ENCODE peak calls at places on chromosomes 11 and 22, in four cellular contexts. K is tibial nerve; R is stimulated activated CD4-positive, alpha-beta T cell treated with anti-CD3 and anti-CD28 coated beads, Interleukin-1b, Interleukin-23, amount 100 ng/mL, for 4 hours; M is iris pigment epithelial cell. V is an unnamed sample.

GRCh38 chr11:28491431-28491830 is 383.2 kb downstream of the METTL15 start:
- DNase-seq in K (no peak), R (no peak), M (peak), V (no peak)

GRCh38 chr22:47322854-47323253 is 560.4 kb downstream of the TBC1D22A start:
- DNase-seq in K (no peak), R (no peak), M (no peak), V (no peak)

GRCh38 chr11:118625976-118626375 is 18.6 kb downstream of the PHLDB1 start:
- DNase-seq in K (no peak), R (no peak), M (no peak), V (no peak)

GRCh38 chr11:6199174-6199810 is at the start of gene OR52W1:
- DNase-seq in K (no peak), R (no peak), M (no peak), V (no peak)

GRCh38 chr11:45216031-45216430 is 69.6 kb downstream of the PRDM11 start:
- DNase-seq in K (no peak), R (no peak), M (no peak), V (no peak)

GRCh38 chr11:117930208-117930570 is 987 bp upstream of the TMPRSS13 start:
- DNase-seq in K (no peak), R (no peak), M (no peak), V (no peak)

GRCh38 chr11:64643258-64643881 is 52.4 kb downstream of the SLC22A12 start:
- DNase-seq in K (no peak), R (no peak), M (no peak), V (peak)

GRCh38 chr11:46686886-46687810 is 13.3 kb downstream of the ARHGAP1 start:
- DNase-seq in K (no peak), R (no peak), M (peak), V (no peak)

GRCh38 chr22:21074092-21074715 is 28.5 kb downstream of the LRRC74B start:
- DNase-seq in K (no peak), R (no peak), M (peak), V (no peak)

GRCh38 chr11:119421351-119421750 is 1.6 kb downstream of the THY1 start:
- DNase-seq in K (no peak), R (no peak), M (no peak), V (no peak)

GRCh38 chr11:47715082-47715669 is at the start of gene AGBL2:
- DNase-seq in K (peak), R (peak), M (peak), V (peak)

GRCh38 chr11:90286640-90287039 is 63.8 kb upstream of the CHORDC1 start:
- DNase-seq in K (no peak), R (no peak), M (no peak), V (no peak)

GRCh38 chr11:69437876-69438205 is 43.6 kb upstream of the LINC01488 start:
- DNase-seq in K (no peak), R (no peak), M (no peak), V (no peak)

GRCh38 chr11:69010964-69011623 is 2.0 kb downstream of the MRGPRF start:
- DNase-seq in K (peak), R (no peak), M (peak), V (no peak)

GRCh38 chr11:129374081-129374992 is 1.3 kb upstream of the BARX2 start:
- DNase-seq in K (no peak), R (no peak), M (no peak), V (no peak)

GRCh38 chr11:73269353-73270088 is 2.6 kb upstream of the P2RY6 start:
- DNase-seq in K (no peak), R (no peak), M (no peak), V (no peak)

GRCh38 chr11:12100886-12101285 is 9.5 kb upstream of the MICAL2 start:
- DNase-seq in K (peak), R (no peak), M (no peak), V (no peak)

GRCh38 chr11:75498556-75499255 is 27.0 kb downstream of the GDPD5 start:
- DNase-seq in K (no peak), R (no peak), M (peak), V (no peak)

GRCh38 chr11:75639752-75640151 is 29.1 kb downstream of the MAP6 start:
- DNase-seq in K (peak), R (no peak), M (peak), V (peak)

GRCh38 chr11:57482782-57483569 is 22.6 kb downstream of the RTN4RL2 start:
- DNase-seq in K (no peak), R (peak), M (no peak), V (peak)

GRCh38 chr22:31861226-31861840 is 83.0 kb upstream of the YWHAH start:
- DNase-seq in K (no peak), R (no peak), M (no peak), V (no peak)

GRCh38 chr22:19180234-19180633 is 1.7 kb upstream of the SLC25A1 start:
- DNase-seq in K (no peak), R (no peak), M (no peak), V (no peak)

GRCh38 chr22:27578937-27579617 is 222.5 kb downstream of the MN1 start:
- DNase-seq in K (no peak), R (no peak), M (peak), V (no peak)

GRCh38 chr22:41799486-41800347 is 762 bp upstream of the CCDC134 start:
- DNase-seq in K (peak), R (no peak), M (peak), V (no peak)

GRCh38 chr11:47403571-47403970 is 4.8 kb upstream of the SLC39A13 start:
- DNase-seq in K (no peak), R (no peak), M (no peak), V (no peak)

GRCh38 chr11:71252782-71253730 is 679 bp upstream of the SHANK2 start:
- DNase-seq in K (no peak), R (no peak), M (peak), V (no peak)

GRCh38 chr22:24518774-24519485 is 23.8 kb downstream of the UPB1 start:
- DNase-seq in K (no peak), R (no peak), M (no peak), V (no peak)

GRCh38 chr11:16815047-16815767 is 76.8 kb downstream of the C11orf58 start:
- DNase-seq in K (peak), R (no peak), M (no peak), V (no peak)

GRCh38 chr11:78256962-78257361 is 68.2 kb downstream of the USP35 start:
- DNase-seq in K (peak), R (no peak), M (peak), V (no peak)